ENCODE peak calls at places on chromosomes 12 and 14, in five cellular contexts. P, D, R, M and Z are unnamed samples.

GRCh38 chr14:104395276-104395675 is 184.3 kb upstream of the C14orf180 start:
- DNase-seq in R (no peak), D (no peak), M (no peak), P (no peak), Z (peak; percentile 11)

GRCh38 chr12:54126696-54127537 is 61.9 kb downstream of the SMUG1 start:
- DNase-seq in M (no peak), R (no peak), D (no peak), P (no peak), Z (peak; percentile 67)

GRCh38 chr14:34933301-34933700 is 49.5 kb upstream of the SRP54 start:
- DNase-seq in P (no peak), R (no peak), M (no peak), D (no peak), Z (no peak)

GRCh38 chr12:45379261-45379660 is 163.4 kb downstream of the ANO6 start:
- DNase-seq in M (no peak), P (peak; percentile 50), R (no peak), D (no peak), Z (no peak)

GRCh38 chr14:22598896-22599244 is 770 bp downstream of the ABHD4 start:
- DNase-seq in D (no peak), R (no peak), M (peak; percentile 78), P (peak; percentile 71), Z (no peak)

GRCh38 chr14:68020999-68021663 is 201.6 kb downstream of the RAD51B start:
- DNase-seq in R (no peak), M (no peak), D (no peak), P (no peak), Z (no peak)

GRCh38 chr12:124633954-124634352 is 66.5 kb upstream of the NCOR2 start:
- DNase-seq in M (no peak), P (no peak), R (no peak), D (no peak), Z (no peak)

GRCh38 chr12:124562796-124563181 is 4.6 kb downstream of the NCOR2 start:
- DNase-seq in P (no peak), D (no peak), M (no peak), R (no peak), Z (no peak)

GRCh38 chr12:30448038-30448437 is 247.6 kb downstream of the IPO8 start:
- DNase-seq in R (no peak), P (no peak), M (peak; percentile 51), D (no peak), Z (no peak)

GRCh38 chr12:21323736-21324135 is 11.0 kb downstream of the SLCO1A2 start:
- DNase-seq in R (no peak), M (no peak), D (no peak), P (no peak), Z (no peak)

GRCh38 chr12:125161712-125162023 is 96.4 kb downstream of the AACS start:
- DNase-seq in R (no peak), D (no peak), P (no peak), M (no peak), Z (no peak)

GRCh38 chr12:55720894-55721444 is 776 bp downstream of the RDH5 start:
- DNase-seq in M (peak; percentile 75), R (no peak), D (no peak), P (peak; percentile 91), Z (peak; percentile 84)

DNA sequence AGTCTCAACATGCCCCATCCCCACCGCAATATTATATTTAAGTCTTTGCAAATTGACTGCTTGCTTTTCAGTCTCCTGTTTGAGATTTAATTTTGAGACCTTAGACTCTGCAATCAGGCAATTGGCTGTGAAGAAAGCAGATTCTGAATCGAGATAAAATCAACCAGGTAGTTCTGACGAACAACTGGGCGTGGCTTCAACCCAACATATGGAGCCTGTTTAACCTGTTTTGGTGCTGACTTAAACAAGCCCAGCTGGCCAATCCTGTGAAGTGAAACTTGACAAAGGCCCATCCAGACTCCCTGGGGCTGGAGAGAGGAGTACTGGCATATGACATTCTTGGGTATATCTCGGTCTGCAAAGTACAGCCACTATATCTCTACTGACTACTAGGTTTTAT is 9.8 kb upstream of the CIPC start:
- DNase-seq in M (no peak), P (no peak), D (no peak), R (peak; percentile 72), Z (peak; percentile 94)
- H2BK15ac ChIP-seq in M (no peak overlapping the region), P (no peak overlapping the region), D (no peak overlapping the region), R (no peak overlapping the region), Z (no peak overlapping the region)

GRCh38 chr12:122427403-122427802 is 4.9 kb upstream of the CLIP1 start:
- DNase-seq in R (no peak), D (no peak), P (no peak), M (no peak), Z (no peak)
- H3K9me3 ChIP-seq in R (no peaks in the 10 kb centered on the region), D (no peaks in the 10 kb centered on the region), P (no peaks in the 10 kb centered on the region), M (no peaks in the 10 kb centered on the region), Z (no peaks in the 10 kb centered on the region)

GRCh38 chr12:98352218-98352811 is 163.1 kb upstream of the TMPO start:
- DNase-seq in R (peak; percentile 33), D (no peak), M (peak; percentile 94), P (peak; percentile 91), Z (no peak)
- H2BK15ac ChIP-seq in R (no peak overlapping the region), D (no peak overlapping the region), M (no peak overlapping the region), P (no peak overlapping the region), Z (no peak overlapping the region)

GRCh38 chr12:31899136-31899535 is 60.1 kb upstream of the RESF1 start:
- DNase-seq in P (no peak), R (no peak), D (no peak), M (peak; percentile 14), Z (no peak)

GRCh38 chr12:31895449-31896150 is 63.6 kb upstream of the RESF1 start:
- DNase-seq in D (no peak), R (no peak), M (no peak), P (no peak), Z (no peak)

GRCh38 chr12:31897791-31898503 is 61.3 kb upstream of the RESF1 start:
- DNase-seq in R (peak; percentile 23), M (peak; percentile 26), D (no peak), P (no peak), Z (peak; percentile 82)

GRCh38 chr12:31900271-31900670 is 58.9 kb upstream of the RESF1 start:
- DNase-seq in R (no peak), D (no peak), P (no peak), M (no peak), Z (no peak)

DNA sequence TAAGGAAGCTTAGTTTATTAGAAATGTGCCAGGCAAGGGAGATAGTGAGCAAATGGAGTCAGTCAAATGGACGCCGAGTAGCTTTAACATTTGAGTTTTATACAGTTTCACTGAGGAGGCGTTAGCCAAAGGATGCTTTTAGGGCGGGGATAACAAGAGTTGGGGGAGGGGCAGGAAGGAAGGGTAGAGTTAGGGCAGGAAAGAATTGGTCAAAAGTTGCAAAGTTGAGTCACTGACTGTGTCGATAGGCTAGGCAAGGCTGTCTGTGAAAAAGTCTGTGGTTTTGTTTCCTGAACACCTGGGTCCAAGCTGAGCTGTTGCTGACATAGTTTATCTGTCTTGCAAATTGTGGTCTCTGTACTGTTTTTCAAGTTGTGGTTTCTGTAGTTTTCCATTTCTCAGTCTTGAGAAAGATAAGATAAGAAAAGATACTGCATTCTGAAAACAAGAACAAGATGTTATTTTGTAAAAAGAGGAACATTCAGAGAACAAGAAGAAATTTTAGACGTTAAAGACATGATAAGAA is 62.6 kb upstream of the RESF1 start:
- DNase-seq in R (no peak), M (peak; percentile 75), D (no peak), P (peak; percentile 38), Z (no peak)
- H3K9me3 ChIP-seq in R (no peaks in the 10 kb centered on the region), M (no peaks in the 10 kb centered on the region), D (no peaks in the 10 kb centered on the region), P (no peaks in the 10 kb centered on the region), Z (no peaks in the 10 kb centered on the region)

DNA sequence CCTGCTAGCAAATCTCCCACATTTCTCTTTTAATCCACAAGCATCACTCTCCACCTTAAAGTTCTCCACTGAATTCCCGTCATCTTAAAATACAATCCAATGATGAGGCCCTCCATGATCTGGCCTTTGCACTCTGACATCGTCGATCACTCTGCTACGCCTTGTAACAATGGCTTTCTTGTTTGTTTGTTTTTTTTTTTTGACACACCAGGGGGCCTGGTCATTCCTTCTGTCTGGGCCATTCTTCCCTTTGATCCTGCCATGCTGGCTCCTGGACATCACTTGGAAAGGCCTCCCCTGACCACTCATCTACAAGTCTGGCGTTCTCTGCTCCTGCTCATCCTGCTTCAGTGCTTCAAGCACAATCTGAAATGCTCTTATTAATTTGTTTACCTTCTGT is 233.5 kb downstream of the PPM1H start:
- DNase-seq in R (no peak), D (no peak), P (no peak), M (no peak), Z (no peak)
- H2BK15ac ChIP-seq in R (no peak overlapping the region), D (no peak overlapping the region), P (peak overlapping the region; percentile 88), M (no peak overlapping the region), Z (no peak overlapping the region)

DNA sequence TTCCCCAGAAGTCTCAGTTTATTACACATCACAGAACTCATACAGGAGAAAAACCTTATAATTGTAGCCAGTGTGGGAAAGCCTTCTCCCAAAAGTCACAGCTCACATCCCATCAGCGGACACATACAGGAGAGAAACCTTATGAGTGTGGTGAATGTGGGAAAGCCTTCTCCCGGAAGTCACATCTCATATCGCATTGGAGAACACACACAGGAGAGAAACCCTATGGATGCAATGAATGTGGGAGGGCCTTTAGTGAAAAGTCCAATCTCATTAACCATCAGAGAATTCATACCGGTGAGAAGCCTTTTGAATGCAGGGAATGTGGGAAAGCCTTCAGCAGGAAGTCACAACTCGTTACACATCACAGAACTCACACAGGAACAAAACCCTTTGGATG is 20.1 kb downstream of the ZNF84 start:
- DNase-seq in P (peak; percentile 2), R (no peak), D (no peak), M (peak; percentile 10), Z (no peak)
- H3K9me3 ChIP-seq in P (peaks cover 76% of the 10 kb centered on the region), R (peaks cover 83% of the 10 kb centered on the region), D (peaks cover 49% of the 10 kb centered on the region), M (peaks cover 98% of the 10 kb centered on the region), Z (peaks cover 83% of the 10 kb centered on the region)